ENCODE peak calls at places on chromosomes 1 and 21, in seven cellular contexts. S is AG10803; J is stimulated activated CD4-positive, alpha-beta T cell treated with anti-CD3 and anti-CD28 coated beads, Interleukin-4, amount 100 ng/mL, for 1 hour; K is ovary; A is GDM1; Y is kidney epithelial cell; X is AG09309. Z is an unnamed sample.

GRCh38 chr1:203744008-203744972 is 20.7 kb upstream of the LAX1 start:
- DNase-seq in J (no peak), S (peak; percentile 56), A (no peak), Y (no peak), X (no peak), K (peak; percentile 75), Z (no peak)

GRCh38 chr1:219940707-219941106 is 12.3 kb upstream of the SLC30A10 start:
- DNase-seq in X (no peak), Y (no peak), S (no peak), J (no peak), A (no peak), K (no peak), Z (no peak)

GRCh38 chr1:150151291-150152181 is 1.8 kb downstream of the PLEKHO1 start:
- DNase-seq in X (no peak), K (no peak), A (peak; percentile 87), S (peak; percentile 43), Y (no peak), J (peak; percentile 56), Z (no peak)

GRCh38 chr1:74693473-74693872 is 19.9 kb upstream of the ERICH3 start:
- DNase-seq in Y (peak; percentile 35), K (no peak), J (no peak), X (peak; percentile 64), S (peak; percentile 69), A (no peak), Z (no peak)

GRCh38 chr1:31683997-31684396 is 19.8 kb downstream of the COL16A1 start:
- DNase-seq in A (no peak), J (no peak), K (no peak), S (no peak), X (no peak), Y (no peak), Z (no peak)

GRCh38 chr1:112544011-112544688 is 35.4 kb downstream of the WNT2B start:
- DNase-seq in Y (peak; percentile 84), X (peak; percentile 84), K (no peak), J (no peak), A (no peak), S (peak; percentile 92), Z (no peak)

GRCh38 chr21:43961382-43961909 is 50.7 kb upstream of the TRAPPC10 start:
- DNase-seq in S (no peak), X (no peak), Y (no peak), A (no peak), K (no peak), J (no peak), Z (no peak)

GRCh38 chr1:116334868-116335649 is 38.0 kb upstream of the ATP1A1 start:
- DNase-seq in S (no peak), A (no peak), K (no peak), Y (no peak), J (no peak), X (no peak), Z (no peak)

GRCh38 chr1:51736702-51737101 is 119.8 kb downstream of the OSBPL9 start:
- DNase-seq in J (no peak), A (no peak), S (peak; percentile 42), X (no peak), Y (peak; percentile 75), K (no peak), Z (no peak)

GRCh38 chr1:5647226-5647625 is 345.0 kb downstream of the NPHP4 start:
- DNase-seq in A (no peak), K (no peak), J (no peak), Y (no peak), S (no peak), X (no peak), Z (no peak)

GRCh38 chr1:219837274-219837993 is 90.9 kb downstream of the SLC30A10 start:
- DNase-seq in J (no peak), K (no peak), X (peak; percentile 20), A (peak; percentile 31), S (peak; percentile 49), Y (peak; percentile 5), Z (peak; percentile 56)

GRCh38 chr1:1432951-1433803 is 2.3 kb upstream of the VWA1 start:
- DNase-seq in S (no peak), X (no peak), Y (no peak), J (no peak), K (peak; percentile 70), A (no peak), Z (no peak)

GRCh38 chr21:37072239-37072987 is 458 bp downstream of the PIGP start:
- DNase-seq in A (no peak), Y (no peak), J (peak; percentile 73), K (peak; percentile 78), S (peak; percentile 85), X (peak; percentile 32), Z (peak; percentile 88)

GRCh38 chr1:224219612-224220011 is 36.6 kb downstream of the DEGS1 start:
- DNase-seq in J (no peak), S (no peak), Y (no peak), K (no peak), A (no peak), X (no peak), Z (no peak)

GRCh38 chr1:151147132-151147503 is 687 bp upstream of the SEMA6C start:
- DNase-seq in A (no peak), J (no peak), Y (no peak), K (peak; percentile 51), S (peak; percentile 16), X (no peak), Z (no peak)

GRCh38 chr1:78035121-78035520 is 10.6 kb upstream of the GIPC2 start:
- DNase-seq in Y (peak; percentile 5), K (no peak), J (no peak), A (no peak), X (no peak), S (peak; percentile 25), Z (no peak)

GRCh38 chr21:42085246-42086077 is 14.3 kb downstream of the UMODL1 start:
- DNase-seq in A (no peak), Y (no peak), K (no peak), X (no peak), S (no peak), J (no peak), Z (no peak)

GRCh38 chr1:21152423-21153100 is 24.1 kb downstream of the EIF4G3 start:
- DNase-seq in A (no peak), X (no peak), J (no peak), K (no peak), Y (no peak), S (no peak), Z (no peak)

GRCh38 chr1:42736571-42737200 is 3.4 kb downstream of the CLDN19 start:
- DNase-seq in S (no peak), K (no peak), Y (no peak), J (no peak), A (no peak), X (no peak), Z (no peak)

GRCh38 chr1:201503397-201504176 is 3.3 kb downstream of the CSRP1 start:
- DNase-seq in S (peak; percentile 97), Y (peak; percentile 96), J (no peak), A (no peak), K (peak; percentile 79), X (peak; percentile 95), Z (peak; percentile 49)

GRCh38 chr1:174217787-174218574 is 58.7 kb downstream of the RABGAP1L start:
- DNase-seq in X (no peak), S (peak; percentile 36), J (no peak), Y (no peak), K (no peak), A (peak; percentile 1), Z (peak; percentile 4)

GRCh38 chr1:34794001-34794789 is 1.4 kb downstream of the GJA4 start:
- DNase-seq in Y (no peak), X (no peak), A (no peak), K (no peak), J (no peak), S (no peak), Z (no peak)

GRCh38 chr1:226588484-226588883 is 39.9 kb downstream of the STUM start:
- DNase-seq in A (no peak), S (peak; percentile 11), X (no peak), J (no peak), K (peak; percentile 70), Y (no peak), Z (no peak)

GRCh38 chr1:228163004-228163753 is 2.4 kb upstream of the IBA57 start:
- DNase-seq in Y (no peak), X (no peak), A (no peak), J (no peak), K (peak; percentile 77), S (peak; percentile 32), Z (no peak)

GRCh38 chr1:177800386-177801058 is 169.3 kb downstream of the SEC16B start:
- DNase-seq in X (no peak), Y (peak; percentile 45), S (peak; percentile 78), J (no peak), A (no peak), K (no peak), Z (no peak)

GRCh38 chr1:170623171-170623570 is 40.8 kb upstream of the PRRX1 start:
- DNase-seq in K (no peak), S (peak; percentile 89), Y (peak; percentile 12), J (no peak), X (peak; percentile 92), A (no peak), Z (no peak)

GRCh38 chr1:49864597-49864996 is 159.2 kb downstream of the AGBL4 start:
- DNase-seq in K (no peak), X (no peak), A (no peak), Y (no peak), S (no peak), J (no peak), Z (no peak)

GRCh38 chr1:116486424-116486823 is 84.4 kb downstream of the CD58 start:
- DNase-seq in K (no peak), X (no peak), A (no peak), S (peak; percentile 68), Y (no peak), J (no peak), Z (no peak)

GRCh38 chr1:6365047-6365446 is 28.5 kb downstream of the ACOT7 start:
- DNase-seq in J (peak; percentile 25), S (no peak), Y (no peak), X (no peak), K (no peak), A (no peak), Z (no peak)

GRCh38 chr1:176903474-176903873 is 261.0 kb downstream of the ASTN1 start:
- DNase-seq in A (no peak), X (no peak), S (peak; percentile 2), K (no peak), J (no peak), Y (no peak), Z (no peak)

GRCh38 chr1:201850053-201850397 is 21.1 kb downstream of the IPO9 start:
- DNase-seq in A (no peak), K (peak; percentile 54), X (peak; percentile 60), J (no peak), Y (peak; percentile 68), S (peak; percentile 94), Z (no peak)

GRCh38 chr1:207234690-207235089 is 86.8 kb upstream of the CD55 start:
- DNase-seq in J (no peak), S (no peak), Y (no peak), A (no peak), K (no peak), X (no peak), Z (no peak)

GRCh38 chr21:32442566-32443318 is 30.2 kb downstream of the EVA1C start:
- DNase-seq in S (no peak), A (no peak), X (no peak), Y (no peak), K (no peak), J (no peak), Z (no peak)

Z was measured in COR-L47.